ENCODE peak calls at places on chromosomes 3 and 15, in five cellular contexts. X, W, Y, Q and G are unnamed samples.

GRCh38 chr3:177934001-177934891 is 602.0 kb upstream of the KCNMB2 start:
- DNase-seq in X (peak), Q (no peak), Y (peak), W (peak), G (no peak)

GRCh38 chr15:70357453-70357852 is 259.7 kb upstream of the TLE3 start:
- DNase-seq in Y (no peak), W (no peak), X (no peak), Q (no peak), G (no peak)

GRCh38 chr15:99057020-99057419 is 47.9 kb upstream of the SYNM start:
- DNase-seq in Q (peak), Y (peak), W (no peak), X (no peak), G (peak)

GRCh38 chr15:48678851-48679250 is 33.3 kb upstream of the FBN1 start:
- DNase-seq in Q (no peak), Y (no peak), W (no peak), X (no peak), G (no peak)

GRCh38 chr3:108804437-108804836 is 18.1 kb upstream of the TRAT1 start:
- DNase-seq in Q (no peak), Y (no peak), W (no peak), X (no peak), G (no peak)

GRCh38 chr3:24101676-24102168 is 156.6 kb downstream of the NR1D2 start:
- DNase-seq in W (no peak), Y (no peak), Q (no peak), X (no peak), G (no peak)

GRCh38 chr3:106825962-106826605 is 551.2 kb upstream of the CCDC54 start:
- DNase-seq in W (peak), Q (no peak), Y (no peak), X (no peak), G (peak)

GRCh38 chr3:126087552-126088175 is 3.7 kb upstream of the SLC41A3 start:
- DNase-seq in X (no peak), W (no peak), Q (no peak), Y (no peak), G (no peak)

GRCh38 chr15:68265674-68266073 is 11.9 kb upstream of the FEM1B start:
- DNase-seq in W (no peak), Y (no peak), Q (no peak), X (no peak), G (no peak)

GRCh38 chr3:72892870-72893269 is 5.0 kb downstream of the GXYLT2 start:
- DNase-seq in X (no peak), Y (no peak), Q (peak), W (no peak), G (peak)

GRCh38 chr3:93961489-93961888 is 12.2 kb downstream of the PROS1 start:
- DNase-seq in Q (no peak), W (no peak), Y (no peak), X (no peak), G (no peak)

GRCh38 chr15:78205856-78206255 is 28.5 kb downstream of the ACSBG1 start:
- DNase-seq in Q (no peak), Y (no peak), X (no peak), W (no peak), G (no peak)

GRCh38 chr3:172562881-172563835 is 39.9 kb upstream of the TNFSF10 start:
- DNase-seq in Q (no peak), X (peak), W (peak), Y (no peak), G (peak)